ENCODE peak calls at places on chromosomes 16 and 17, in ten cellular contexts. K, T, C, A, I, X, U, M, P and J are unnamed samples.

GRCh38 chr17:10737168-10737622 is 7.4 kb upstream of the TMEM220 start:
- DNase-seq in M (peak; percentile 51), T (peak; percentile 75), C (peak; percentile 61), P (peak; percentile 55), A (peak; percentile 44), U (no peak), K (peak; percentile 31), X (peak; percentile 51), I (peak; percentile 43), J (peak; percentile 57)

GRCh38 chr16:10741844-10742243 is 1.8 kb upstream of the NUBP1 start:
- DNase-seq in M (no peak), K (no peak), T (no peak), C (no peak), A (no peak), X (no peak), I (no peak), U (no peak), P (no peak), J (no peak)

GRCh38 chr16:84351630-84352029 is 16.7 kb upstream of the ATP2C2 start:
- DNase-seq in U (no peak), T (no peak), P (no peak), K (no peak), A (no peak), X (no peak), C (no peak), I (no peak), M (no peak), J (no peak)

GRCh38 chr17:10875984-10876555 is 38.2 kb upstream of the PIRT start:
- DNase-seq in M (peak; percentile 43), I (peak; percentile 23), A (peak; percentile 1), X (peak; percentile 2), P (peak; percentile 46), K (peak; percentile 29), C (peak; percentile 50), T (peak; percentile 47), U (no peak), J (no peak)

GRCh38 chr16:2520784-2521577 is 810 bp downstream of the AMDHD2 start:
- DNase-seq in I (peak; percentile 72), T (no peak), P (peak; percentile 86), M (peak; percentile 78), X (no peak), K (no peak), C (no peak), U (peak; percentile 79), A (no peak), J (no peak)

GRCh38 chr17:48749621-48750553 is 21.3 kb upstream of the HOXB13 start:
- DNase-seq in C (no peak), X (no peak), P (no peak), T (no peak), I (no peak), U (no peak), K (no peak), M (no peak), A (no peak), J (no peak)

GRCh38 chr17:76268015-76268749 is 3.0 kb downstream of the UBALD2 start:
- DNase-seq in P (peak; percentile 84), M (peak; percentile 83), I (peak; percentile 79), C (peak; percentile 49), A (peak; percentile 75), T (peak; percentile 77), U (peak; percentile 64), X (peak; percentile 67), K (no peak), J (peak; percentile 88)

GRCh38 chr17:27381007-27381501 is 75.2 kb upstream of the KSR1 start:
- DNase-seq in C (peak; percentile 85), A (no peak), P (peak; percentile 33), X (peak; percentile 41), M (peak; percentile 85), U (peak; percentile 76), I (peak; percentile 75), K (peak; percentile 71), T (peak; percentile 36), J (no peak)

GRCh38 chr17:3835410-3836229 is 10.4 kb downstream of the NCBP3 start:
- DNase-seq in X (no peak), U (no peak), P (no peak), A (no peak), K (no peak), I (no peak), C (no peak), M (peak; percentile 7), T (no peak), J (peak; percentile 64)

GRCh38 chr17:57484826-57485565 is 228.7 kb downstream of the MSI2 start:
- DNase-seq in A (no peak), C (no peak), T (no peak), M (no peak), P (no peak), K (no peak), I (no peak), U (no peak), X (no peak), J (no peak)

GRCh38 chr17:305090-305976 is 47.3 kb downstream of the RPH3AL start:
- DNase-seq in X (no peak), M (no peak), T (no peak), A (no peak), P (no peak), I (no peak), C (no peak), U (no peak), K (no peak), J (no peak)